ENCODE peak calls at places on chromosomes 3 and 15, in five cellular contexts. L is cardiac fibroblast, N is tibial nerve, B is HFF-Myc, R is choroid plexus epithelial cell. G is an unnamed sample.

GRCh38 chr15:32723171-32723948 is 5.6 kb downstream of the GREM1 start:
- DNase-seq in L (no peak), B (no peak), R (no peak), N (no peak), G (no peak)

GRCh38 chr3:188025555-188025954 is 128.4 kb upstream of the LPP start:
- DNase-seq in N (no peak), L (no peak), R (no peak), B (no peak), G (no peak)

GRCh38 chr3:196835081-196835480 is 32.6 kb upstream of the SENP5 start:
- DNase-seq in L (no peak), N (no peak), R (no peak), B (no peak), G (no peak)

GRCh38 chr15:56918907-56919707 is 663 bp downstream of the TCF12 start:
- DNase-seq in L (peak), B (no peak), R (peak), N (no peak), G (no peak)

GRCh38 chr15:93982226-93982641 is 249.1 kb upstream of the MCTP2 start:
- DNase-seq in R (no peak), N (peak), L (peak), B (peak), G (no peak)

GRCh38 chr3:172627057-172627809 is 83.6 kb downstream of the NCEH1 start:
- DNase-seq in N (no peak), B (no peak), R (peak), L (peak), G (peak)

GRCh38 chr3:170233532-170233931 is 11.3 kb downstream of the PRKCI start:
- DNase-seq in L (peak), R (peak), B (no peak), N (no peak), G (peak)

GRCh38 chr3:160448845-160449659 is 534 bp downstream of the TRIM59 start:
- DNase-seq in L (peak), N (no peak), B (no peak), R (peak), G (no peak)

GRCh38 chr15:87355946-87356345 is 900.6 kb downstream of the NTRK3 start:
- DNase-seq in R (no peak), N (no peak), L (no peak), B (no peak), G (no peak)

GRCh38 chr3:172051957-172052354 is 12.6 kb downstream of the FNDC3B start:
- DNase-seq in N (no peak), B (no peak), L (no peak), R (no peak), G (no peak)

GRCh38 chr3:78604328-78604727 is 1163.5 kb downstream of the ROBO1 start:
- DNase-seq in R (peak), L (peak), N (no peak), B (peak), G (peak)

GRCh38 chr3:171825222-171825828 is 15.0 kb upstream of the PLD1 start:
- DNase-seq in L (peak), N (peak), B (no peak), R (peak), G (peak)

GRCh38 chr3:111541911-111542483 is at the start of gene CD96:
- DNase-seq in B (no peak), L (peak), R (peak), N (peak), G (no peak)

GRCh38 chr3:177361042-177361938 is 164.0 kb upstream of the TBL1XR1 start:
- DNase-seq in R (no peak), N (no peak), L (no peak), B (no peak), G (no peak)

DNA sequence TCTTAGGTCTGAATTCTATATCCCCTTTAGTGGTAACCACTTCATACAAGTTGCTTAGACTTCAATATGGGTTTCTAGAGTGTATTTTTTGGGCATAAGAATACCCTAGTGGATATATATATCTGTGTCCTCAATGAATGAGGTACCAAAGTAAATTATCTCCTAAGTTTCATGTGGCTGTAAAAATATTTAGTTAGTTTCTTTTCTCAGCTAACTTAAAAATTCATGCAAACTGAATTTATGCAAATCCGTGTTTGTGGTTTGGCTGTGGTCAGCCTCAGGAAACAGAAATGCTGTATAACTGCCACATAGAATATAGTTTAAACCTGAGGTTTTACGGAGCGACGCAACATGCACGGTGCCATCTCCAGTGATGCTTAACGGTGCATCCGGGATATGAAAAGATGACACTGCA is 80.3 kb downstream of the PEX5L start:
- DNase-seq in B (no peak), N (no peak), L (no peak), R (no peak), G (no peak)
- H3K4me3 ChIP-seq in B (no peak), N (no peak), L (no peak), R (no peak), G (no peak)

GRCh38 chr3:26963356-26963742 is 340.8 kb downstream of the LRRC3B start:
- DNase-seq in R (no peak), N (no peak), L (peak), B (no peak), G (no peak)
- TF ChIP-seq CTCF in R (no peak), N (no peak), L (peak), B (no peak), G (no peak)

DNA sequence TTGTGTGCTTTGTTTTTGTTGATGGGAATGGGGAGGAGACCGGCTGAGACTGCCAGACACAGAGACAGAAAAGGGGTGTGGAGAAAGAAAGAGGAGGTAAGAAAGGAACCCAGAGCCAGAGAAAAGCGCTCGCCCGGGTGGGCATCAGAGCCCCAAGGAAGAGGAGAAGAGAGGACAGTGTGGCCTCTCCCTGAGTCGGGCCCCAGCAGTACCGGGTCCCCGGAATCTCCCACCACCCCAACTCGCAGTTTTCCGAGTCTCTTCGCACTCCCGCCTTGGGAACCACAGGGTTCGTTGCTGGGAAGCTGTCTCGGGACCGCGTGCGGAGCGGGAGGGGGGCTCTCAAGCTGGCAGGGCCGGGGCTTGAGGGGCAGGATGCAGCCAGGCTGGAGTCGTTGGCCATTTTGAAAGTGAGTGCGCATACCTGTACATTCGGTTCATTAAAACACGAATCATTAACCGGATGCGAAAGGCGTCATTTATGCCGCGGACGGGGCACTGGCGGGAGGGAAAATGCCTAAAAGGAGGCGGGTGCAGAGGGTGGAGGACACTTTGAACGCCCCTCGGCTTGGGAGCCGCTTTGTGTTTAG is 3.2 kb downstream of the SKOR1 start:
- DNase-seq in R (no peak), B (no peak), N (no peak), L (no peak), G (no peak)
- H3K4me3 ChIP-seq in R (no peak), B (no peak), N (no peak), L (no peak), G (no peak)

DNA sequence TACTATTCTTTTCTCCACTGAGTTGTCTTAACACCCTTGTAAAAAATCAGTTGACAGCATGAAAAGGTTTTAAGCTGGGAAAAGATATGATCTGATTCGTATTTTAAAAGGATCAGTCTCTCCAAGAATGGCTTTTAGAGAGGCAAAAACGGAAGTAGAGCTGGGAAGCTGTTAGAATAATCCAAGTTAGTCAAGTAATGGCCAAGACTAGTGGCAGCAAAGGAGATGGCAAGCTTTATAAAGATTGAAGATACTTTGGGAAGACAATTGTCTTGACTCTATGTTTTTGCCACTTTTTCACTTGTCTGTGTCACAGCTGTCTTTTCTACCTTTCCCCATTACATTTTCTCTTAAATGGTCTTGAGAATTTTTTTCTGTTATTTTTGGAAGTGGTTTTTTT is 243.5 kb upstream of the MANF start:
- DNase-seq in L (no peak), B (no peak), N (no peak), R (no peak), G (no peak)
- TF ChIP-seq CTCF in L (no peak), B (no peak), N (no peak), R (no peak), G (no peak)

DNA sequence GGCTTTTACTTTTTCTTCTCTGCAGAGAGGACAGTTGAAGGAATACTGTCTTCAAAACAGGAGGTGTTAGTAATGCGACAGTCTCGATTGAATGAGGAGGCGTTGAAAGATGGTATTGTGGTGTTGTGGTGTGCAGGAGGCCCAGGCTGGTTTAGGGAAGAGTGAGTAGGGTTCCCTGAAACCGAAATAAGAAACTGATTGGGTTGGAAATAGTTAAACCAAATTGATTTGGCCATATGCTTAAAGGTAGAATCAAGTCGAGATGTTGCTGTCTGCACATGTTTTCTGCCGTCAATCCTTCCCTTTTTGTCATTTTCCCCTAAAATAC is 848 bp downstream of the ATP6V1A start:
- DNase-seq in N (no peak), L (no peak), R (no peak), B (no peak), G (no peak)
- H3K4me3 ChIP-seq in N (peak), L (peak), R (peak), B (peak), G (peak)

GRCh38 chr3:156135921-156136655 is 15.7 kb downstream of the KCNAB1 start:
- DNase-seq in L (no peak), B (no peak), N (no peak), R (no peak), G (no peak)
- TF ChIP-seq CTCF in L (peak), B (peak), N (no peak), R (peak), G (no peak)

GRCh38 chr3:194139085-194139976 is 3.4 kb downstream of the HES1 start:
- DNase-seq in B (peak), N (no peak), R (peak), L (peak), G (peak)

GRCh38 chr3:194141415-194142155 is 5.6 kb downstream of the HES1 start:
- DNase-seq in L (peak), B (no peak), N (peak), R (peak), G (peak)

GRCh38 chr3:194142156-194142910 is 6.4 kb downstream of the HES1 start:
- DNase-seq in N (peak), B (no peak), L (no peak), R (peak), G (no peak)

GRCh38 chr3:194139977-194140351 is 4.0 kb downstream of the HES1 start:
- DNase-seq in N (no peak), B (no peak), L (no peak), R (peak), G (no peak)

GRCh38 chr3:194140520-194141414 is 4.8 kb downstream of the HES1 start:
- DNase-seq in B (no peak), R (peak), N (no peak), L (peak), G (no peak)
- H3K4me3 ChIP-seq in B (peak), R (peak), N (peak), L (peak), G (peak)

DNA sequence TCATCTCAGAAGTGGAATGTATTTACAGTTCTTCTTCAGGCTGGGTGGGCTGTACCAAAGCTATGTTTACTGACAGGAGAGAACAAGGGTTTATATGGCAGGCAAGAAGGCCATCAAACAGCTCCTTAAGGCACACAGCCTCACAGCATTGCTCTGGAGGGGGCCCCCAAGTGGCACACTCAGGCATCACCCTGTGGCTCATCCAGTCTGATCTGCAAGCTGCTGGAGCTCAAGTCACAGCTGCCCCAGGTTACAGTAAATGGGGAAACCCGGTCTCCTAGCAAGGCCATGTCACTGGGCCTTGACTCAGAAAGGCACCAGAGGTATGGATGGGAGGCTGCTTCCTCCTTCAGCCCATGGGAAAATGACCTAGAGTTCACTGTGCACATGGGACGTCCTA is 67.4 kb downstream of the TFG start:
- DNase-seq in N (no peak), L (peak), B (no peak), R (no peak), G (no peak)
- TF ChIP-seq CTCF in N (no peak), L (no peak), B (no peak), R (peak), G (no peak)

GRCh38 chr3:181699171-181699903 is 12.4 kb upstream of the SOX2 start:
- DNase-seq in N (no peak), B (no peak), R (no peak), L (no peak), G (no peak)
- H3K4me3 ChIP-seq in N (peak), B (no peak), R (no peak), L (no peak), G (no peak)

GRCh38 chr15:96354731-96355560 is 24.4 kb downstream of the NR2F2 start:
- DNase-seq in B (no peak), N (no peak), L (peak), R (peak), G (peak)
- TF ChIP-seq CTCF in B (peak), N (peak), L (peak), R (peak), G (peak)

G was measured in AG09309.